ENCODE peak calls at places on chromosomes 4 and X, in five cellular contexts. One of them, this sample, is unnamed. For H3K36me3, the result is how much of the 10 kb centered on the place peaks cover.

GRCh38 chr4:8729408-8730149 is 137.0 kb downstream of the CPZ start:
- DNase-seq in IMR-90: no peak
- DNase-seq in iPS DF 6.9: no peak
- DNase-seq in CD4-positive, alpha-beta memory T cell: no peak
- DNase-seq in CD8-positive, alpha-beta T cell: peak
- DNase-seq in this sample: no peak

GRCh38 chrX:134480061-134480460 is 20.1 kb downstream of the HPRT1 start:
- DNase-seq in CD8-positive, alpha-beta T cell: no peak
- DNase-seq in CD4-positive, alpha-beta memory T cell: no peak
- DNase-seq in IMR-90: peak
- DNase-seq in iPS DF 6.9: no peak
- DNase-seq in this sample: no peak

GRCh38 chr4:156102411-156102810 is 148.7 kb upstream of the CTSO start:
- DNase-seq in iPS DF 6.9: no peak
- DNase-seq in IMR-90: no peak
- DNase-seq in CD8-positive, alpha-beta T cell: no peak
- DNase-seq in CD4-positive, alpha-beta memory T cell: no peak
- DNase-seq in this sample: no peak

GRCh38 chr4:2948895-2949781 is 14.1 kb downstream of the NOP14 start:
- DNase-seq in CD4-positive, alpha-beta memory T cell: no peak
- DNase-seq in CD8-positive, alpha-beta T cell: no peak
- DNase-seq in iPS DF 6.9: no peak
- DNase-seq in IMR-90: no peak
- DNase-seq in this sample: no peak

GRCh38 chr4:154119317-154119716 is 330.4 kb upstream of the SFRP2 start:
- DNase-seq in CD4-positive, alpha-beta memory T cell: no peak
- DNase-seq in CD8-positive, alpha-beta T cell: no peak
- DNase-seq in IMR-90: no peak
- DNase-seq in iPS DF 6.9: no peak
- DNase-seq in this sample: peak

GRCh38 chr4:113146876-113147358 is 97.5 kb downstream of the ANK2 start:
- DNase-seq in CD4-positive, alpha-beta memory T cell: no peak
- DNase-seq in iPS DF 6.9: no peak
- DNase-seq in CD8-positive, alpha-beta T cell: no peak
- DNase-seq in IMR-90: no peak
- DNase-seq in this sample: no peak

GRCh38 chr4:16117164-16117563 is 33.3 kb upstream of the PROM1 start:
- DNase-seq in CD8-positive, alpha-beta T cell: no peak
- DNase-seq in iPS DF 6.9: no peak
- DNase-seq in IMR-90: no peak
- DNase-seq in CD4-positive, alpha-beta memory T cell: no peak
- DNase-seq in this sample: no peak

GRCh38 chr4:22766068-22766467 is 73.3 kb downstream of the GBA3 start:
- DNase-seq in IMR-90: no peak
- DNase-seq in CD4-positive, alpha-beta memory T cell: no peak
- DNase-seq in iPS DF 6.9: no peak
- DNase-seq in CD8-positive, alpha-beta T cell: no peak
- DNase-seq in this sample: no peak

GRCh38 chr4:102610007-102610406 is 108.8 kb downstream of the NFKB1 start:
- DNase-seq in iPS DF 6.9: no peak
- DNase-seq in IMR-90: peak
- DNase-seq in CD8-positive, alpha-beta T cell: no peak
- DNase-seq in CD4-positive, alpha-beta memory T cell: no peak
- DNase-seq in this sample: no peak

GRCh38 chr4:152299553-152299952 is 236.3 kb downstream of the FBXW7 start:
- DNase-seq in CD8-positive, alpha-beta T cell: no peak
- DNase-seq in CD4-positive, alpha-beta memory T cell: no peak
- DNase-seq in iPS DF 6.9: no peak
- DNase-seq in IMR-90: no peak
- DNase-seq in this sample: no peak

GRCh38 chrX:19683817-19684216 is 168.5 kb upstream of the MAP3K15 start:
- DNase-seq in IMR-90: no peak
- DNase-seq in iPS DF 6.9: no peak
- DNase-seq in CD4-positive, alpha-beta memory T cell: peak
- DNase-seq in CD8-positive, alpha-beta T cell: no peak
- DNase-seq in this sample: peak

GRCh38 chr4:167290684-167291083 is 56.4 kb upstream of the SPOCK3 start:
- DNase-seq in CD8-positive, alpha-beta T cell: no peak
- DNase-seq in IMR-90: no peak
- DNase-seq in CD4-positive, alpha-beta memory T cell: no peak
- DNase-seq in iPS DF 6.9: no peak
- DNase-seq in this sample: no peak

GRCh38 chrX:31663172-31663571 is 591.3 kb upstream of the FTHL17 start:
- DNase-seq in CD4-positive, alpha-beta memory T cell: no peak
- DNase-seq in CD8-positive, alpha-beta T cell: no peak
- DNase-seq in IMR-90: no peak
- DNase-seq in iPS DF 6.9: no peak
- DNase-seq in this sample: no peak

GRCh38 chr4:1062419-1062818 is 50.9 kb downstream of the RNF212 start:
- DNase-seq in iPS DF 6.9: no peak
- DNase-seq in IMR-90: no peak
- DNase-seq in CD4-positive, alpha-beta memory T cell: no peak
- DNase-seq in CD8-positive, alpha-beta T cell: no peak
- DNase-seq in this sample: no peak

GRCh38 chr4:152935138-152935537 is 985 bp upstream of the FHDC1 start:
- DNase-seq in CD8-positive, alpha-beta T cell: no peak
- DNase-seq in IMR-90: no peak
- DNase-seq in CD4-positive, alpha-beta memory T cell: no peak
- DNase-seq in iPS DF 6.9: no peak
- DNase-seq in this sample: no peak

GRCh38 chr4:173211838-173212237 is 43.2 kb downstream of the GALNT7 start:
- DNase-seq in iPS DF 6.9: no peak
- DNase-seq in CD8-positive, alpha-beta T cell: no peak
- DNase-seq in IMR-90: peak
- DNase-seq in CD4-positive, alpha-beta memory T cell: no peak
- DNase-seq in this sample: no peak

GRCh38 chr4:98996056-98996941 is 778 bp downstream of the METAP1 start:
- DNase-seq in CD4-positive, alpha-beta memory T cell: no peak
- DNase-seq in CD8-positive, alpha-beta T cell: no peak
- DNase-seq in iPS DF 6.9: no peak
- DNase-seq in IMR-90: peak
- DNase-seq in this sample: peak

GRCh38 chrX:45788941-45789348 is 588.3 kb upstream of the DIPK2B start:
- DNase-seq in CD8-positive, alpha-beta T cell: no peak
- DNase-seq in IMR-90: peak
- DNase-seq in iPS DF 6.9: no peak
- DNase-seq in CD4-positive, alpha-beta memory T cell: no peak
- DNase-seq in this sample: no peak

GRCh38 chr4:75343333-75343732 is 170.9 kb downstream of the RCHY1 start:
- DNase-seq in CD4-positive, alpha-beta memory T cell: no peak
- DNase-seq in iPS DF 6.9: no peak
- DNase-seq in IMR-90: no peak
- DNase-seq in CD8-positive, alpha-beta T cell: no peak
- DNase-seq in this sample: no peak

GRCh38 chrX:2609431-2610238 is 81.5 kb upstream of the CD99 start:
- DNase-seq in iPS DF 6.9: no peak
- DNase-seq in IMR-90: peak
- DNase-seq in CD8-positive, alpha-beta T cell: no peak
- DNase-seq in CD4-positive, alpha-beta memory T cell: no peak
- DNase-seq in this sample: no peak

GRCh38 chrX:2620576-2620975 is 70.5 kb upstream of the CD99 start:
- DNase-seq in IMR-90: no peak
- DNase-seq in CD4-positive, alpha-beta memory T cell: no peak
- DNase-seq in CD8-positive, alpha-beta T cell: no peak
- DNase-seq in iPS DF 6.9: no peak
- DNase-seq in this sample: no peak

GRCh38 chrX:2610246-2611170 is 80.6 kb upstream of the CD99 start:
- DNase-seq in CD8-positive, alpha-beta T cell: no peak
- DNase-seq in IMR-90: peak
- DNase-seq in iPS DF 6.9: no peak
- DNase-seq in CD4-positive, alpha-beta memory T cell: no peak
- DNase-seq in this sample: no peak

DNA sequence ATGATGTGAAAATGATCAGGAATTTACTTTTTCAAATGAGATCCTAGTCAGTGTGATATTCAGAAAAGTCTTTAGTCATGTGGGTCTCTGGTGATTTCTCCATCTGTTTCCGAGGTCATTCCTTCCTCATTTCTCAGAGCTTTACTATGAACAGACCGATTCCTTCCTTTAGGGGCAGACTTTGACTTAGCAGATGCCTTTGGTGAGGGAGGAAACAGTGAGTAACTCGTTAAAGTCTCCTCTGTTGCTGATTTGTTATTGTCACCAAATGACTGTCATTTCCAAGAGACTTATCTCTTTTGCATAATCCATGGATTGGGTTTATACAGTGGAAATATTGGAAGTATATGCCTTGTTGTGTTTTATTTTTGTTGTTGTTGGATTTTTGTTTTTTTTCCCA is 76.2 kb upstream of the CD99 start:
- DNase-seq in CD8-positive, alpha-beta T cell: no peak
- DNase-seq in IMR-90: peak
- DNase-seq in CD4-positive, alpha-beta memory T cell: no peak
- DNase-seq in iPS DF 6.9: no peak
- DNase-seq in this sample: no peak
- H3K36me3 ChIP-seq in CD8-positive, alpha-beta T cell: under half
- H3K36me3 ChIP-seq in IMR-90: under half
- H3K36me3 ChIP-seq in CD4-positive, alpha-beta memory T cell: under half
- H3K36me3 ChIP-seq in iPS DF 6.9: under half
- H3K36me3 ChIP-seq in this sample: under half

GRCh38 chrX:100747090-100747489 is 15.2 kb upstream of the SYTL4 start:
- DNase-seq in CD4-positive, alpha-beta memory T cell: no peak
- DNase-seq in IMR-90: no peak
- DNase-seq in iPS DF 6.9: no peak
- DNase-seq in CD8-positive, alpha-beta T cell: no peak
- DNase-seq in this sample: no peak

GRCh38 chrX:100743009-100743615 is 11.2 kb upstream of the SYTL4 start:
- DNase-seq in CD8-positive, alpha-beta T cell: no peak
- DNase-seq in CD4-positive, alpha-beta memory T cell: no peak
- DNase-seq in IMR-90: no peak
- DNase-seq in iPS DF 6.9: no peak
- DNase-seq in this sample: no peak

GRCh38 chrX:100745205-100745604 is 13.3 kb upstream of the SYTL4 start:
- DNase-seq in CD4-positive, alpha-beta memory T cell: no peak
- DNase-seq in IMR-90: no peak
- DNase-seq in CD8-positive, alpha-beta T cell: no peak
- DNase-seq in iPS DF 6.9: no peak
- DNase-seq in this sample: no peak

GRCh38 chrX:100748133-100748532 is 16.2 kb upstream of the SYTL4 start:
- DNase-seq in iPS DF 6.9: no peak
- DNase-seq in CD4-positive, alpha-beta memory T cell: no peak
- DNase-seq in CD8-positive, alpha-beta T cell: no peak
- DNase-seq in IMR-90: no peak
- DNase-seq in this sample: no peak

GRCh38 chrX:100745806-100746537 is 14.1 kb upstream of the SYTL4 start:
- DNase-seq in CD8-positive, alpha-beta T cell: no peak
- DNase-seq in iPS DF 6.9: no peak
- DNase-seq in IMR-90: no peak
- DNase-seq in CD4-positive, alpha-beta memory T cell: no peak
- DNase-seq in this sample: no peak
- H3K27ac ChIP-seq in CD8-positive, alpha-beta T cell: no peak
- H3K27ac ChIP-seq in iPS DF 6.9: no peak
- H3K27ac ChIP-seq in IMR-90: no peak
- H3K27ac ChIP-seq in CD4-positive, alpha-beta memory T cell: no peak
- H3K27ac ChIP-seq in this sample: no peak

GRCh38 chr4:38983756-38984647 is 48.2 kb downstream of the TMEM156 start:
- DNase-seq in iPS DF 6.9: no peak
- DNase-seq in IMR-90: peak
- DNase-seq in CD8-positive, alpha-beta T cell: no peak
- DNase-seq in CD4-positive, alpha-beta memory T cell: peak
- DNase-seq in this sample: no peak
- H3K36me3 ChIP-seq in iPS DF 6.9: under half
- H3K36me3 ChIP-seq in IMR-90: under half
- H3K36me3 ChIP-seq in CD8-positive, alpha-beta T cell: under half
- H3K36me3 ChIP-seq in CD4-positive, alpha-beta memory T cell: under half
- H3K36me3 ChIP-seq in this sample: under half

GRCh38 chr4:26424143-26424542 is 66.1 kb downstream of the CCKAR start:
- DNase-seq in CD8-positive, alpha-beta T cell: no peak
- DNase-seq in iPS DF 6.9: no peak
- DNase-seq in CD4-positive, alpha-beta memory T cell: no peak
- DNase-seq in IMR-90: no peak
- DNase-seq in this sample: no peak

GRCh38 chr4:26418850-26419249 is 71.4 kb downstream of the CCKAR start:
- DNase-seq in iPS DF 6.9: no peak
- DNase-seq in IMR-90: no peak
- DNase-seq in CD4-positive, alpha-beta memory T cell: no peak
- DNase-seq in CD8-positive, alpha-beta T cell: no peak
- DNase-seq in this sample: no peak

GRCh38 chr4:26420438-26420837 is 69.8 kb downstream of the CCKAR start:
- DNase-seq in iPS DF 6.9: no peak
- DNase-seq in IMR-90: peak
- DNase-seq in CD4-positive, alpha-beta memory T cell: no peak
- DNase-seq in CD8-positive, alpha-beta T cell: no peak
- DNase-seq in this sample: no peak

GRCh38 chr4:26418107-26418506 is 72.2 kb downstream of the CCKAR start:
- DNase-seq in iPS DF 6.9: no peak
- DNase-seq in CD8-positive, alpha-beta T cell: no peak
- DNase-seq in CD4-positive, alpha-beta memory T cell: no peak
- DNase-seq in IMR-90: peak
- DNase-seq in this sample: no peak

GRCh38 chr4:26420903-26421302 is 69.4 kb downstream of the CCKAR start:
- DNase-seq in CD8-positive, alpha-beta T cell: no peak
- DNase-seq in IMR-90: peak
- DNase-seq in iPS DF 6.9: no peak
- DNase-seq in CD4-positive, alpha-beta memory T cell: no peak
- DNase-seq in this sample: no peak
- H3K27ac ChIP-seq in CD8-positive, alpha-beta T cell: no peak
- H3K27ac ChIP-seq in IMR-90: peak
- H3K27ac ChIP-seq in iPS DF 6.9: no peak
- H3K27ac ChIP-seq in CD4-positive, alpha-beta memory T cell: no peak
- H3K27ac ChIP-seq in this sample: no peak

GRCh38 chr4:41665808-41666207 is 82.7 kb downstream of the PHOX2B start:
- DNase-seq in CD8-positive, alpha-beta T cell: no peak
- DNase-seq in IMR-90: no peak
- DNase-seq in iPS DF 6.9: no peak
- DNase-seq in CD4-positive, alpha-beta memory T cell: no peak
- DNase-seq in this sample: no peak

GRCh38 chr4:41670530-41670929 is 78.0 kb downstream of the PHOX2B start:
- DNase-seq in IMR-90: no peak
- DNase-seq in CD4-positive, alpha-beta memory T cell: no peak
- DNase-seq in CD8-positive, alpha-beta T cell: no peak
- DNase-seq in iPS DF 6.9: no peak
- DNase-seq in this sample: no peak

GRCh38 chr4:41668024-41668423 is 80.5 kb downstream of the PHOX2B start:
- DNase-seq in iPS DF 6.9: no peak
- DNase-seq in CD4-positive, alpha-beta memory T cell: no peak
- DNase-seq in IMR-90: no peak
- DNase-seq in CD8-positive, alpha-beta T cell: no peak
- DNase-seq in this sample: no peak

DNA sequence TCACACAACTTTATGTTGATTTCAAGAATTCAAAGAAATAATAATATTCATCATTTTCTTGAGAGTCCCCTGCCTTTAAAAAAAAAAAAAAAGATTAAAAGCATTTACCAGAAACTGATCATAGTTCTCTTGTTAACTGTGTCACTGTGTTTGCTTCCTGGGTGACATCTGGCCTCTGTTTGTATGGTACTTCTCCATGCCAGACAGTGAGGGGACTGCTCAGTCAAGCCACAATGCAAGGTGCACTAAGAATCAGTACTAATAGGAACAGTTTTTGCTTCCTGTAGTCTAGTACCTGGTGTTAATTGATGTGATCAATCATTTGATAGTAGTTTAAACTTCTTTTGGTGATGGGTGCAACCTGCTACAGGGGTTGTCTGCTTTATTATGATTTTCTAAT is 77.5 kb downstream of the PHOX2B start:
- DNase-seq in CD8-positive, alpha-beta T cell: no peak
- DNase-seq in IMR-90: no peak
- DNase-seq in CD4-positive, alpha-beta memory T cell: no peak
- DNase-seq in iPS DF 6.9: no peak
- DNase-seq in this sample: no peak
- H3K36me3 ChIP-seq in CD8-positive, alpha-beta T cell: under half
- H3K36me3 ChIP-seq in IMR-90: under half
- H3K36me3 ChIP-seq in CD4-positive, alpha-beta memory T cell: under half
- H3K36me3 ChIP-seq in iPS DF 6.9: under half
- H3K36me3 ChIP-seq in this sample: under half